ENCODE peak calls at places on chromosomes 11 and 22, in ten cellular contexts. J is cardiac fibroblast; G is NCI-H1105 treated with DMSO at 0.1 percent for 48 hours; N is Right ventricle myocardium superior; Q is NCI-H2081; L is stimulated activated CD4-positive, alpha-beta T cell treated with anti-CD3 and anti-CD28 coated beads, Interleukin-1b, Interleukin-23, amount 100 ng/mL, for 24 hours; I is activated CD8-positive, alpha-beta T cell treated with anti-CD3 and anti-CD28 coated beads for 36 hours; Z is HS-27A; X is foreskin fibroblast; Y is NCI-H2107. W is an unnamed sample.

GRCh38 chr11:2510626-2511402 is 66.0 kb downstream of the KCNQ1 start:
- DNase-seq in J (no peak), G (no peak), N (peak), Q (no peak), L (no peak), I (no peak), Z (no peak), X (no peak), Y (no peak), W (no peak)

GRCh38 chr22:41479671-41480396 is 10.9 kb downstream of the ACO2 start:
- DNase-seq in J (peak), G (no peak), N (no peak), Q (no peak), L (no peak), I (no peak), Z (no peak), X (peak), Y (no peak), W (no peak)

GRCh38 chr11:2110521-2110920 is 28.7 kb downstream of the IGF2 start:
- DNase-seq in J (no peak), G (no peak), N (no peak), Q (no peak), L (no peak), I (no peak), Z (no peak), X (no peak), Y (no peak), W (no peak)

GRCh38 chr11:69446108-69446507 is 35.4 kb upstream of the LINC01488 start:
- DNase-seq in J (no peak), G (no peak), N (no peak), Q (no peak), L (no peak), I (no peak), Z (no peak), X (no peak), Y (no peak), W (no peak)

GRCh38 chr11:75814369-75814685 is 683 bp upstream of the UVRAG start:
- DNase-seq in J (no peak), G (peak), N (no peak), Q (no peak), L (no peak), I (no peak), Z (no peak), X (no peak), Y (no peak), W (no peak)

GRCh38 chr11:126312903-126313460 is 9.1 kb downstream of the DCPS start:
- DNase-seq in J (no peak), G (no peak), N (no peak), Q (no peak), L (no peak), I (no peak), Z (no peak), X (no peak), Y (no peak), W (no peak)

GRCh38 chr11:1532606-1533341 is 39.3 kb downstream of the DUSP8 start:
- DNase-seq in J (no peak), G (no peak), N (peak), Q (no peak), L (no peak), I (no peak), Z (no peak), X (peak), Y (no peak), W (no peak)

GRCh38 chr11:68120212-68121066 is 749 bp downstream of the CHKA start:
- DNase-seq in J (peak), G (peak), N (peak), Q (peak), L (peak), I (peak), Z (no peak), X (no peak), Y (no peak), W (no peak)

GRCh38 chr22:42644422-42645340 is 4.3 kb upstream of the ATP5MGL start:
- DNase-seq in J (peak), G (no peak), N (peak), Q (no peak), L (no peak), I (no peak), Z (no peak), X (peak), Y (no peak), W (no peak)

GRCh38 chr22:39273950-39274887 is 29.4 kb upstream of the PDGFB start:
- DNase-seq in J (no peak), G (no peak), N (no peak), Q (no peak), L (no peak), I (no peak), Z (no peak), X (no peak), Y (no peak), W (no peak)

GRCh38 chr11:128240546-128240945 is 346.8 kb downstream of the ETS1 start:
- DNase-seq in J (peak), G (no peak), N (no peak), Q (no peak), L (no peak), I (no peak), Z (no peak), X (no peak), Y (no peak), W (no peak)

GRCh38 chr22:41873391-41873790 is 40.5 kb downstream of the SREBF2 start:
- DNase-seq in J (no peak), G (no peak), N (no peak), Q (no peak), L (no peak), I (peak), Z (no peak), X (no peak), Y (no peak), W (no peak)

GRCh38 chr11:1177020-1177770 is 19.4 kb downstream of the MUC5AC start:
- DNase-seq in J (no peak), G (no peak), N (peak), Q (no peak), L (no peak), I (no peak), Z (no peak), X (no peak), Y (no peak), W (no peak)